ENCODE peak calls at places on chromosome 10, in five cellular contexts. One of them, this sample, is unnamed.

GRCh38 chr10:64430690-64431323 is 909.6 kb downstream of the REEP3 start:
- DNase-seq in right cardiac atrium: no peak
- DNase-seq in suprapubic skin: no peak
- DNase-seq in AG10803: peak
- DNase-seq in LNCaP clone FGC: peak
- DNase-seq in this sample: no peak

GRCh38 chr10:122010405-122011050 is 21.6 kb downstream of the TACC2 start:
- DNase-seq in suprapubic skin: no peak
- DNase-seq in LNCaP clone FGC: no peak
- DNase-seq in AG10803: no peak
- DNase-seq in right cardiac atrium: no peak
- DNase-seq in this sample: no peak

GRCh38 chr10:78588194-78588811 is 480.5 kb upstream of the ZMIZ1 start:
- DNase-seq in LNCaP clone FGC: no peak
- DNase-seq in right cardiac atrium: peak
- DNase-seq in suprapubic skin: no peak
- DNase-seq in AG10803: peak
- DNase-seq in this sample: peak

GRCh38 chr10:132344386-132344785 is 12.4 kb downstream of the LRRC27 start:
- DNase-seq in suprapubic skin: no peak
- DNase-seq in right cardiac atrium: no peak
- DNase-seq in AG10803: no peak
- DNase-seq in LNCaP clone FGC: no peak
- DNase-seq in this sample: no peak

GRCh38 chr10:132264966-132265877 is 42.5 kb downstream of the STK32C start:
- DNase-seq in LNCaP clone FGC: peak
- DNase-seq in AG10803: peak
- DNase-seq in right cardiac atrium: peak
- DNase-seq in suprapubic skin: no peak
- DNase-seq in this sample: peak

GRCh38 chr10:45229823-45230222 is 85.6 kb downstream of the OR13A1 start:
- DNase-seq in right cardiac atrium: no peak
- DNase-seq in AG10803: no peak
- DNase-seq in suprapubic skin: no peak
- DNase-seq in LNCaP clone FGC: no peak
- DNase-seq in this sample: no peak

GRCh38 chr10:131814567-131815290 is 86.1 kb upstream of the PPP2R2D start:
- DNase-seq in right cardiac atrium: no peak
- DNase-seq in LNCaP clone FGC: no peak
- DNase-seq in AG10803: no peak
- DNase-seq in suprapubic skin: no peak
- DNase-seq in this sample: no peak

GRCh38 chr10:122154733-122155366 is 116.2 kb upstream of the BTBD16 start:
- DNase-seq in AG10803: peak
- DNase-seq in LNCaP clone FGC: peak
- DNase-seq in suprapubic skin: no peak
- DNase-seq in right cardiac atrium: no peak
- DNase-seq in this sample: peak

GRCh38 chr10:10794776-10795175 is 222.9 kb upstream of the CELF2 start:
- DNase-seq in LNCaP clone FGC: no peak
- DNase-seq in AG10803: peak
- DNase-seq in suprapubic skin: no peak
- DNase-seq in right cardiac atrium: no peak
- DNase-seq in this sample: no peak

GRCh38 chr10:85682621-85683020 is 684.0 kb downstream of the GRID1 start:
- DNase-seq in right cardiac atrium: no peak
- DNase-seq in LNCaP clone FGC: no peak
- DNase-seq in suprapubic skin: no peak
- DNase-seq in AG10803: no peak
- DNase-seq in this sample: no peak

GRCh38 chr10:120949511-120950102 is 98.4 kb downstream of the WDR11 start:
- DNase-seq in right cardiac atrium: no peak
- DNase-seq in suprapubic skin: no peak
- DNase-seq in LNCaP clone FGC: no peak
- DNase-seq in AG10803: no peak
- DNase-seq in this sample: peak

GRCh38 chr10:88060762-88061161 is 197.3 kb downstream of the PTEN start:
- DNase-seq in LNCaP clone FGC: no peak
- DNase-seq in suprapubic skin: no peak
- DNase-seq in right cardiac atrium: no peak
- DNase-seq in AG10803: no peak
- DNase-seq in this sample: no peak

GRCh38 chr10:89153086-89153485 is 54.0 kb downstream of the CH25H start:
- DNase-seq in right cardiac atrium: no peak
- DNase-seq in AG10803: peak
- DNase-seq in suprapubic skin: no peak
- DNase-seq in LNCaP clone FGC: no peak
- DNase-seq in this sample: peak

GRCh38 chr10:72254891-72255568 is 18.7 kb upstream of the DDIT4 start:
- DNase-seq in LNCaP clone FGC: peak
- DNase-seq in suprapubic skin: peak
- DNase-seq in right cardiac atrium: peak
- DNase-seq in AG10803: peak
- DNase-seq in this sample: peak

GRCh38 chr10:81600185-81600584 is 274.8 kb upstream of the NRG3 start:
- DNase-seq in right cardiac atrium: no peak
- DNase-seq in AG10803: peak
- DNase-seq in LNCaP clone FGC: no peak
- DNase-seq in suprapubic skin: no peak
- DNase-seq in this sample: peak

GRCh38 chr10:88108115-88108610 is 244.7 kb downstream of the PTEN start:
- DNase-seq in suprapubic skin: no peak
- DNase-seq in LNCaP clone FGC: no peak
- DNase-seq in right cardiac atrium: no peak
- DNase-seq in AG10803: no peak
- DNase-seq in this sample: peak

GRCh38 chr10:15369642-15370211 is 1.4 kb downstream of the FAM171A1 start:
- DNase-seq in suprapubic skin: peak
- DNase-seq in AG10803: no peak
- DNase-seq in right cardiac atrium: peak
- DNase-seq in LNCaP clone FGC: no peak
- DNase-seq in this sample: peak

GRCh38 chr10:49212783-49213182 is 24.6 kb upstream of the TMEM273 start:
- DNase-seq in right cardiac atrium: no peak
- DNase-seq in LNCaP clone FGC: no peak
- DNase-seq in AG10803: no peak
- DNase-seq in suprapubic skin: no peak
- DNase-seq in this sample: no peak

GRCh38 chr10:32253300-32253699 is 93.7 kb downstream of the EPC1 start:
- DNase-seq in LNCaP clone FGC: no peak
- DNase-seq in right cardiac atrium: no peak
- DNase-seq in AG10803: no peak
- DNase-seq in suprapubic skin: no peak
- DNase-seq in this sample: peak

GRCh38 chr10:89580243-89580642 is 44.8 kb upstream of the SLC16A12 start:
- DNase-seq in AG10803: no peak
- DNase-seq in right cardiac atrium: no peak
- DNase-seq in suprapubic skin: no peak
- DNase-seq in LNCaP clone FGC: no peak
- DNase-seq in this sample: no peak

GRCh38 chr10:117004627-117005453 is at the start of gene SHTN1:
- DNase-seq in right cardiac atrium: peak
- DNase-seq in AG10803: peak
- DNase-seq in LNCaP clone FGC: peak
- DNase-seq in suprapubic skin: peak
- DNase-seq in this sample: peak
- H3K4me3 ChIP-seq in right cardiac atrium: peak
- H3K4me3 ChIP-seq in AG10803: peak
- H3K4me3 ChIP-seq in LNCaP clone FGC: peak
- H3K4me3 ChIP-seq in suprapubic skin: peak
- H3K4me3 ChIP-seq in this sample: peak

DNA sequence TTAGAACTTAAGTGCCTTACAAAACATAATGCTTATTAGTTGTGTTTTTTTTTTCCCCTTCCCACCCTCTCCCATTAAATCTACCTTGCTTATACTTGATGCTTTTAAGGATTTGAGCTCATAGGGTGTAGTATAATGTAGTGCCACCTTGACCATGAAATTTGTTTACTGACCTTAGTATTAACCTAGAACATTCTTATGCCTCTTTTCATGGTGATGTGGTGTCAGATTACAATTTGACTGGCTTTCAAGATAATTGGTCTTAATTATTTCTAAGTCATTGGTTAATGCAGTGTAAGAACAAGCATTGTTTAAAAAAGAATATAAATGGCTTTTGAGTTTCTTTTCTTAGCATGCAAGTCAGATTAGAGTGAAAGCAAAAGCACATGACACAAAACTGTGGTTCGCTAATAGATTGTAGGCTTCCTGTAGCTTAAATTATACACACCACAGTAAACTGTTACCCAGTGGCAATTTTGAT is 61.8 kb downstream of the ADD3 start:
- DNase-seq in AG10803: no peak
- DNase-seq in LNCaP clone FGC: no peak
- DNase-seq in suprapubic skin: no peak
- DNase-seq in right cardiac atrium: no peak
- DNase-seq in this sample: no peak
- H3K4me3 ChIP-seq in AG10803: no peak
- H3K4me3 ChIP-seq in LNCaP clone FGC: no peak
- H3K4me3 ChIP-seq in suprapubic skin: no peak
- H3K4me3 ChIP-seq in right cardiac atrium: no peak
- H3K4me3 ChIP-seq in this sample: peak

DNA sequence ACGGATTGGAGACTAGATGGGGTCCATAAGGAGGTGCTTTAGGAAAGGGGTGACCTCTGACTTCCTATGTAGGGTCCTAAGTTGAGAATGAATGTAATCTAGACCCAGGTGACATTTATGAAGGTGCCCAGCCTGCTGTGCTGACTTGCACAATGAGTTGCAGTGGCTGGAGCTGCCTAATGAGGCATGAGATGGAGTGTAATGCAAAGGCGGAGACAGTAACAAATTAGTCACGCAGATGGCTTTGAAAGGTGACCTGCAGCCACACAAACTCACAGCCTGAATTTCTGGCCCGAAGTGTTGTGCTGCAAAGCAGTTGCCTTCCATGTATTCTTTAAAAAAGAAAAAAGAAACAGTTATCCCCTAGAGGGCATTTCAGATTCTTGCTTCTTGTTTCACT is 239.8 kb downstream of the ADRA2A start:
- DNase-seq in right cardiac atrium: no peak
- DNase-seq in AG10803: no peak
- DNase-seq in suprapubic skin: no peak
- DNase-seq in LNCaP clone FGC: no peak
- DNase-seq in this sample: no peak
- H3K4me3 ChIP-seq in right cardiac atrium: no peak
- H3K4me3 ChIP-seq in AG10803: no peak
- H3K4me3 ChIP-seq in suprapubic skin: peak
- H3K4me3 ChIP-seq in LNCaP clone FGC: no peak
- H3K4me3 ChIP-seq in this sample: no peak

GRCh38 chr10:5297466-5297865 is 67.3 kb upstream of the UCN3 start:
- DNase-seq in AG10803: peak
- DNase-seq in suprapubic skin: peak
- DNase-seq in right cardiac atrium: peak
- DNase-seq in LNCaP clone FGC: no peak
- DNase-seq in this sample: peak

GRCh38 chr10:5293691-5294550 is 70.8 kb upstream of the UCN3 start:
- DNase-seq in LNCaP clone FGC: peak
- DNase-seq in suprapubic skin: no peak
- DNase-seq in AG10803: peak
- DNase-seq in right cardiac atrium: peak
- DNase-seq in this sample: peak

GRCh38 chr10:5288359-5288758 is 76.4 kb upstream of the UCN3 start:
- DNase-seq in right cardiac atrium: no peak
- DNase-seq in suprapubic skin: no peak
- DNase-seq in LNCaP clone FGC: no peak
- DNase-seq in AG10803: no peak
- DNase-seq in this sample: no peak

GRCh38 chr10:5292196-5292735 is 72.5 kb upstream of the UCN3 start:
- DNase-seq in right cardiac atrium: no peak
- DNase-seq in AG10803: no peak
- DNase-seq in LNCaP clone FGC: no peak
- DNase-seq in suprapubic skin: no peak
- DNase-seq in this sample: no peak

DNA sequence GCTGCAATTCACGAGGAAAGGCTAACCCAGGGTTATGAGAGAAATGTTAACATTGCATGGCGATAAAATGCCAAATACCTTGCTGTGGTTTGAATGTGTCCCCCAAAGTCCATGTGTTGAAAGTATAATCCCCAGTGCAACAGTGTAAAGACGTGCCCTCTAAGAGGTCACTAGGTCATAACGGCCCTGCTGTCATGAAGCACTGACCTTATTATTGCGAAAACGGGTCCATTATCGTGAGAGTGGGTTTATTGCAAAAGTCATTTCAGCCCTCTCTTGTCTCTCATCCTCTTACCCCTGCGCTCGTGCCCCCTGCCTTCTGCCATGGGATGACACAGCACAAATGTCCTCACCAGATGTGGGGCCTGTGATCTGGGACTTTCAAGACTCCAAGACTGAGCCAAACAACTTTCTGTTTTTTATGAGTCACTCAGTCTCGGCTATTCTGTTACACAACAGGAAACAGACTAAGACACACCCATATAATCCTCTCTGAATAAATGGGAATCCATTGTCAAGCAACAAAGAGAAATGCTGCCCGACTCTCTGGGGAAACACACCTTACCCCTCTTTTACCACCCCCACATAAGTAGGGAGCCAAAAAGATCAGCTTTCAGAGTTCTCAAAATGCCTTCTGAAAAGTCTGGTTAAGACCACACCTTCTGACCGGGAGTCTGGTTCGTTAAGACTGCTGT is 73.1 kb upstream of the UCN3 start:
- DNase-seq in LNCaP clone FGC: no peak
- DNase-seq in suprapubic skin: peak
- DNase-seq in AG10803: peak
- DNase-seq in right cardiac atrium: peak
- DNase-seq in this sample: peak
- H3K4me3 ChIP-seq in LNCaP clone FGC: no peak
- H3K4me3 ChIP-seq in suprapubic skin: peak
- H3K4me3 ChIP-seq in AG10803: no peak
- H3K4me3 ChIP-seq in right cardiac atrium: no peak
- H3K4me3 ChIP-seq in this sample: peak

DNA sequence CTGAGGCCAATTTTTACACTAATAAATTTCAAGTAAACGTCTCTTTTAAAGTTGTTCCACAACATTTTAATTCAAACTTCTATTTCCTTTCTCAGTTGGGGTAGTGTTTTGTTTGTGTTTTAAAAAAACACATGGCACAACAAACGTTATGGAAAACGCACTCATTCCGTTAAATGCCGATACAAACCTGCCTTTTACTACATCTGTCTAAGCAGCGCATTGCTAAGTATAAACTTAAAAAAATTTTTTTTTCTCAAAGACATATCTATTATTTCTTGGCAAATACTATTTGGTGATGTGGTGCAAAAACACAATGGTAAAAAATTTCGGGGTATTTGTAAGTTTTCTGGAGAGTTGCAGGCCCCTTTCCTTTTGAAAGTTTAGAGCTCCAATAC is 1.4 kb downstream of the SKIDA1 start:
- DNase-seq in suprapubic skin: no peak
- DNase-seq in AG10803: no peak
- DNase-seq in LNCaP clone FGC: no peak
- DNase-seq in right cardiac atrium: no peak
- DNase-seq in this sample: no peak
- H3K4me3 ChIP-seq in suprapubic skin: peak
- H3K4me3 ChIP-seq in AG10803: peak
- H3K4me3 ChIP-seq in LNCaP clone FGC: no peak
- H3K4me3 ChIP-seq in right cardiac atrium: peak
- H3K4me3 ChIP-seq in this sample: peak

DNA sequence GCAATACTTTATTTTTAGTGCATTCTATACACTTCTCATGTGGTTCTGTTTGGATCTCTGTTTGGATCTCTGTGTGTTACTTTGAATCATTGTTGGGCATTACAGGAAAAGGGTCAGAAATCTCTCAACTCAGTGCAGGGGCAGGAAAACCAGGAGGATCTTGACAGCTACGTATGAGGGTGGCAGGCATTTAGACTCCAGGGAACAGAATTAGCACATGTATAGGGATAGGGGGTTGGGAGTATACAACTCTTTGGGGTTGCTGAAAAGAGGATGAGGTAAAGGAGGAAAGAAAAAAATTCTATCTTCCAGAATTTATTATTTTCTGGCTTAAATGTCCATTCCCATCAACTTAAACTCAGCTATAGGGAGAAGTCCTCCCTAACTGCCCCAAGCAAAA is 59.4 kb upstream of the MKI67 start:
- DNase-seq in right cardiac atrium: no peak
- DNase-seq in LNCaP clone FGC: no peak
- DNase-seq in suprapubic skin: no peak
- DNase-seq in AG10803: no peak
- DNase-seq in this sample: no peak
- H3K4me3 ChIP-seq in right cardiac atrium: no peak
- H3K4me3 ChIP-seq in LNCaP clone FGC: no peak
- H3K4me3 ChIP-seq in suprapubic skin: no peak
- H3K4me3 ChIP-seq in AG10803: no peak
- H3K4me3 ChIP-seq in this sample: no peak